ENCODE peak calls at places on chromosomes 12 and 14, in four cellular contexts. F is GM12878, B is K562, R is HL-60. L is an unnamed sample.

GRCh38 chr12:74108729-74109128 is 428.9 kb upstream of the ATXN7L3B start:
- DNase-seq in F (no peak), B (no peak), R (no peak), L (no peak)

GRCh38 chr14:34794941-34795340 is 80.2 kb downstream of the BAZ1A start:
- DNase-seq in F (no peak), B (no peak), R (no peak), L (no peak)

GRCh38 chr12:115694564-115694963 is 582.9 kb downstream of the MED13L start:
- DNase-seq in F (no peak), B (no peak), R (no peak), L (no peak)

GRCh38 chr14:51072976-51073375 is 21.9 kb downstream of the TRIM9 start:
- DNase-seq in F (no peak), B (no peak), R (no peak), L (no peak)

GRCh38 chr12:116456683-116457082 is 102.5 kb upstream of the MAP1LC3B2 start:
- DNase-seq in F (no peak), B (no peak), R (no peak), L (no peak)

GRCh38 chr12:64243809-64244208 is 21.7 kb upstream of the KICS2 start:
- DNase-seq in F (no peak), B (no peak), R (no peak), L (no peak)

GRCh38 chr12:10960260-10960659 is 21.2 kb upstream of the TAS2R14 start:
- DNase-seq in F (no peak), B (no peak), R (no peak), L (no peak)

GRCh38 chr14:22886500-22887259 is 3.7 kb downstream of the REM2 start:
- DNase-seq in F (peak; percentile 45), B (peak; percentile 93), R (no peak), L (peak; percentile 74)

GRCh38 chr14:98803196-98803595 is 468.8 kb downstream of the BCL11B start:
- DNase-seq in F (no peak), B (no peak), R (no peak), L (no peak)

GRCh38 chr12:46891306-46891705 is 65.5 kb upstream of the SLC38A4 start:
- DNase-seq in F (no peak), B (no peak), R (no peak), L (no peak)

DNA sequence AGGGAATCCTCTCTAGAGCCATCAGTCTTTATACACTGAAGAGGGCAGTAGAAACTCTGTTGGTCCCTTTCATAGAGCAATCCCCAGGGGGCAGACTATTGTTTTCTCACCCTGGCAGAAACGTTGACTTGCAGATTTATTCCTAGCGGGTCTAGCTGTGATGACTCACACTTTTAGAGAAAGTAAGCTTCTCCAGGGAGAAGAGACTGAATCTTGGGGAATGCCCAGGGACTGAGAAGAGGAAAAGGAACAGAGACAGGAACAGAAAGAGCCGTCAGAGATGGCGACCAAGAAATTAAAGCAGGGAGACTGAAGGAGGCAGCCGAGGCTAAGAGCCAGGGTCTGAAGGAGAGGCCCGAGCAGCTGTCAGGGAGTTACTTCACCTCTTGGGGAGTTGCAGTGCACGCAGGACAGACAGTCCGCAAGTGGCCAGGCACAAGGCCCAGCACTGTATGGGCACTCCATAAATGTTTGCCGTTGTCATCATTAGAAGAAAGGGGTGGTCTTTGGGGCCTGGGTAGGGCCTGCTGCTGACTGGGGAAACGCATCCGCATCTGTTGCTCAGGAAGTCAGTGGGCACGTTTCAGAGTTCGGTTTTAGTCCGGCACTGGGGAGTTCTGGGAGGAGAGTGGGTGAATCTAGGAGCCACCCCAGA is 13.0 kb downstream of the PLEKHG6 start:
- DNase-seq in F (peak; percentile 71), B (peak; percentile 63), R (peak; percentile 85), L (no peak)
- TF ChIP-seq SPI1 in F (no peak), B (no peak), R (no peak), L (peak; percentile 11)

DNA sequence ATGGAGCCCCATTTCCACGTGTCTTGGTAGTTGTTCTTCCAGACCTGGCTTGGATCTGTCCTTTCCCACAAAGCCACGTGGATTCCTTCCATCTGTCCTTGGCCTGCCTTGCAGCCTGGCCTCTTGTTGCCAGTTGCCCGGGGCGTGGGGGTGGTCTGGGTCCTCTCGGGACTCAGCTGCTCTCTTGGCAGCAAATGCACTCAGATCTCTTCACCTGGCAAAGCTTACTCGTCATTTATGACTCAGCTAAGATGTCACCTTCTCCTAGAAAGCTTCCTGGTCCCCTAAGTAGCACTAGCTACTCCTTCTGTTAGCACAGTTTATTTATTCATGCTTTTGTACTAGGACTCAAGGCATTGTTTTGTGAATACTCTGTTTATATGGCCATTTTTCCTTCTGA is 13.6 kb downstream of the PLEKHG3 start:
- DNase-seq in F (no peak), B (no peak), R (no peak), L (no peak)
- TF ChIP-seq SPI1 in F (no peak), B (no peak), R (no peak), L (no peak)

GRCh38 chr14:101471723-101472517 is 89.4 kb upstream of the DIO3 start:
- DNase-seq in F (no peak), B (no peak), R (no peak), L (no peak)

GRCh38 chr14:101473795-101474562 is 87.3 kb upstream of the DIO3 start:
- DNase-seq in F (no peak), B (no peak), R (no peak), L (no peak)

GRCh38 chr14:101472518-101472849 is 88.8 kb upstream of the DIO3 start:
- DNase-seq in F (no peak), B (no peak), R (no peak), L (no peak)

GRCh38 chr14:101474563-101475467 is 86.5 kb upstream of the DIO3 start:
- DNase-seq in F (no peak), B (no peak), R (no peak), L (no peak)

GRCh38 chr14:101473045-101473729 is 88.1 kb upstream of the DIO3 start:
- DNase-seq in F (no peak), B (no peak), R (no peak), L (no peak)
- TF ChIP-seq SPI1 in F (no peak), B (no peak), R (no peak), L (no peak)

GRCh38 chr12:96075560-96075959 is 40.2 kb upstream of the LTA4H start:
- DNase-seq in F (no peak), B (no peak), R (no peak), L (no peak)

GRCh38 chr12:96077081-96077480 is 41.7 kb upstream of the LTA4H start:
- DNase-seq in F (no peak), B (no peak), R (no peak), L (no peak)

GRCh38 chr12:96073346-96074336 is 38.3 kb upstream of the LTA4H start:
- DNase-seq in F (no peak), B (no peak), R (no peak), L (no peak)

GRCh38 chr12:96081596-96081995 is 46.2 kb upstream of the LTA4H start:
- DNase-seq in F (no peak), B (no peak), R (no peak), L (no peak)

GRCh38 chr12:96078281-96078761 is 42.9 kb upstream of the LTA4H start:
- DNase-seq in F (no peak), B (no peak), R (no peak), L (no peak)
- TF ChIP-seq SPI1 in F (no peak), B (no peak), R (no peak), L (no peak)